ENCODE peak calls at places on chromosomes 5 and 9, in ten cellular contexts. One of them, this sample, is unnamed.

GRCh38 chr9:99360026-99360425 is 137.9 kb downstream of the SEC61B start:
- DNase-seq in foreskin fibroblast: no peak
- DNase-seq in cardiac muscle cell: no peak
- DNase-seq in ascending aorta: no peak
- DNase-seq in AG04450: no peak
- DNase-seq in fibroblast of the aortic adventitia: no peak
- DNase-seq in neural crest cell: no peak
- DNase-seq in uterus: no peak
- DNase-seq in body of pancreas: no peak
- DNase-seq in tibial nerve: no peak
- DNase-seq in this sample: no peak

GRCh38 chr5:178527458-178528307 is 62.5 kb downstream of the COL23A1 start:
- DNase-seq in foreskin fibroblast: no peak
- DNase-seq in cardiac muscle cell: no peak
- DNase-seq in ascending aorta: no peak
- DNase-seq in AG04450: no peak
- DNase-seq in fibroblast of the aortic adventitia: no peak
- DNase-seq in neural crest cell: no peak
- DNase-seq in uterus: no peak
- DNase-seq in body of pancreas: no peak
- DNase-seq in tibial nerve: no peak
- DNase-seq in this sample: no peak

GRCh38 chr9:26781906-26782305 is 110.7 kb downstream of the CAAP1 start:
- DNase-seq in foreskin fibroblast: no peak
- DNase-seq in cardiac muscle cell: no peak
- DNase-seq in ascending aorta: no peak
- DNase-seq in AG04450: no peak
- DNase-seq in fibroblast of the aortic adventitia: peak; percentile 5
- DNase-seq in neural crest cell: no peak
- DNase-seq in uterus: no peak
- DNase-seq in body of pancreas: no peak
- DNase-seq in tibial nerve: no peak
- DNase-seq in this sample: no peak

GRCh38 chr5:176550275-176550831 is 1.2 kb downstream of the CDHR2 start:
- DNase-seq in foreskin fibroblast: no peak
- DNase-seq in cardiac muscle cell: no peak
- DNase-seq in ascending aorta: no peak
- DNase-seq in AG04450: no peak
- DNase-seq in fibroblast of the aortic adventitia: no peak
- DNase-seq in neural crest cell: no peak
- DNase-seq in uterus: no peak
- DNase-seq in body of pancreas: no peak
- DNase-seq in tibial nerve: no peak
- DNase-seq in this sample: no peak

GRCh38 chr5:44881266-44881665 is 72.5 kb downstream of the MRPS30 start:
- DNase-seq in foreskin fibroblast: no peak
- DNase-seq in cardiac muscle cell: no peak
- DNase-seq in ascending aorta: no peak
- DNase-seq in AG04450: no peak
- DNase-seq in fibroblast of the aortic adventitia: no peak
- DNase-seq in neural crest cell: no peak
- DNase-seq in uterus: no peak
- DNase-seq in body of pancreas: no peak
- DNase-seq in tibial nerve: no peak
- DNase-seq in this sample: no peak

GRCh38 chr9:98634680-98635079 is 74.1 kb downstream of the GABBR2 start:
- DNase-seq in foreskin fibroblast: no peak
- DNase-seq in cardiac muscle cell: no peak
- DNase-seq in ascending aorta: no peak
- DNase-seq in AG04450: no peak
- DNase-seq in fibroblast of the aortic adventitia: no peak
- DNase-seq in neural crest cell: no peak
- DNase-seq in uterus: no peak
- DNase-seq in body of pancreas: no peak
- DNase-seq in tibial nerve: no peak
- DNase-seq in this sample: no peak

GRCh38 chr5:77180167-77181081 is 30.1 kb upstream of the PDE8B start:
- DNase-seq in foreskin fibroblast: peak; percentile 11
- DNase-seq in cardiac muscle cell: peak; percentile 28
- DNase-seq in ascending aorta: no peak
- DNase-seq in AG04450: no peak
- DNase-seq in fibroblast of the aortic adventitia: no peak
- DNase-seq in neural crest cell: peak; percentile 4
- DNase-seq in uterus: peak; percentile 48
- DNase-seq in body of pancreas: peak; percentile 45
- DNase-seq in tibial nerve: no peak
- DNase-seq in this sample: no peak

GRCh38 chr9:130660683-130661460 is 3.5 kb upstream of the PRDM12 start:
- DNase-seq in foreskin fibroblast: peak; percentile 21
- DNase-seq in cardiac muscle cell: no peak
- DNase-seq in ascending aorta: no peak
- DNase-seq in AG04450: no peak
- DNase-seq in fibroblast of the aortic adventitia: no peak
- DNase-seq in neural crest cell: peak; percentile 64
- DNase-seq in uterus: no peak
- DNase-seq in body of pancreas: no peak
- DNase-seq in tibial nerve: no peak
- DNase-seq in this sample: no peak

GRCh38 chr5:69367697-69368279 is 1.5 kb downstream of the AK6 start:
- DNase-seq in foreskin fibroblast: no peak
- DNase-seq in cardiac muscle cell: no peak
- DNase-seq in ascending aorta: no peak
- DNase-seq in AG04450: no peak
- DNase-seq in fibroblast of the aortic adventitia: no peak
- DNase-seq in neural crest cell: no peak
- DNase-seq in uterus: no peak
- DNase-seq in body of pancreas: no peak
- DNase-seq in tibial nerve: no peak
- DNase-seq in this sample: no peak

GRCh38 chr5:69368458-69369368 is 607 bp downstream of the AK6 start:
- DNase-seq in foreskin fibroblast: no peak
- DNase-seq in cardiac muscle cell: peak; percentile 38
- DNase-seq in ascending aorta: no peak
- DNase-seq in AG04450: peak; percentile 0
- DNase-seq in fibroblast of the aortic adventitia: peak; percentile 61
- DNase-seq in neural crest cell: no peak
- DNase-seq in uterus: no peak
- DNase-seq in body of pancreas: no peak
- DNase-seq in tibial nerve: peak; percentile 7
- DNase-seq in this sample: peak; percentile 54

GRCh38 chr5:69364850-69365249 is 4.5 kb downstream of the AK6 start:
- DNase-seq in foreskin fibroblast: no peak
- DNase-seq in cardiac muscle cell: no peak
- DNase-seq in ascending aorta: no peak
- DNase-seq in AG04450: no peak
- DNase-seq in fibroblast of the aortic adventitia: no peak
- DNase-seq in neural crest cell: no peak
- DNase-seq in uterus: no peak
- DNase-seq in body of pancreas: no peak
- DNase-seq in tibial nerve: no peak
- DNase-seq in this sample: no peak

GRCh38 chr5:69372394-69372793 is 2.8 kb downstream of the RAD17 start:
- DNase-seq in foreskin fibroblast: no peak
- DNase-seq in cardiac muscle cell: no peak
- DNase-seq in ascending aorta: no peak
- DNase-seq in AG04450: no peak
- DNase-seq in fibroblast of the aortic adventitia: no peak
- DNase-seq in neural crest cell: no peak
- DNase-seq in uterus: no peak
- DNase-seq in body of pancreas: no peak
- DNase-seq in tibial nerve: no peak
- DNase-seq in this sample: no peak

DNA sequence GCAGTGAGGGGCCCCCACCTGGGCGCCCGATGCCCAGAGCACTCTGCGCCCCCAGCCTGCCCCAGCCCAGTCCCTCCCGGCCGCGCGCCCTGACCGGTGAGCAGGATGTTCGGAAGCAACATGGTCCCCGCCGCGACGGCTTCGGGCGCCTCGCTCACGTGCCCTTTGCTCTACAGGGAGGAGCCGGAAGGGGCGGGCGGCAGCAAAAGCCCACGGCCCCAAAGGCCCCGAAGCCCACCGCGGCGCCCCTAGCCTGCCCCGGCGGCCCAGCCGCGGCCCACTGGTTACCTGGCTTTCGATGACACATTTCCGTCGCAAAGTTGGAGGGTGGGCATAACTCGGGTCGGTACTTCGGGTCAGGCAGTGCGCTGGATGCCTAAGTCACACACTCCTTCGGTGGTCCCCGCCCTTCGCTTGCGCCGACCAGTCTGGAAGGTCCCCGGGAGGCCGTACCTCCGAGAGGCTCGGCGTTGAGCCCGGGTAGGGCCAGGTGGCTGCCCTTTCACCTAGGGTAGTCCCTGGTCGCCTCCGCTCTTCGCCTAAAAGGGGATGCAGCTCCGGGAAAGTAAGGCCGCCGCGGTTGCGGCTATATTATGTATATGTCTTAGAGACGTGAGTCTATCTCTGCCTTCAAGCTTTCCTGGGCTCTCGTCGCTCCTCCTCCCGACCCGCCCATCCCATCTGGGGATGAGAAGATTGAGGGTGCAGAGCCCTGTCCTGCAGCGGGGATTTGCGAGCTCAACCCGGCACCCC is at the start of the genes AK6, RAD17 and TAF9:
- DNase-seq in foreskin fibroblast: peak; percentile 96
- DNase-seq in cardiac muscle cell: peak; percentile 95
- DNase-seq in ascending aorta: peak; percentile 73
- DNase-seq in AG04450: peak; percentile 71
- DNase-seq in fibroblast of the aortic adventitia: peak; percentile 93
- DNase-seq in neural crest cell: peak; percentile 82
- DNase-seq in uterus: peak; percentile 91
- DNase-seq in body of pancreas: peak; percentile 93
- DNase-seq in tibial nerve: peak; percentile 88
- DNase-seq in this sample: peak; percentile 97
- TF ChIP-seq CTCF in foreskin fibroblast: no peak
- TF ChIP-seq CTCF in cardiac muscle cell: no peak
- TF ChIP-seq CTCF in ascending aorta: no peak
- TF ChIP-seq CTCF in AG04450: no peak
- TF ChIP-seq CTCF in fibroblast of the aortic adventitia: no peak
- TF ChIP-seq CTCF in neural crest cell: no peak
- TF ChIP-seq CTCF in uterus: no peak
- TF ChIP-seq CTCF in body of pancreas: no peak
- TF ChIP-seq CTCF in tibial nerve: peak; percentile 42
- TF ChIP-seq CTCF in this sample: no peak

DNA sequence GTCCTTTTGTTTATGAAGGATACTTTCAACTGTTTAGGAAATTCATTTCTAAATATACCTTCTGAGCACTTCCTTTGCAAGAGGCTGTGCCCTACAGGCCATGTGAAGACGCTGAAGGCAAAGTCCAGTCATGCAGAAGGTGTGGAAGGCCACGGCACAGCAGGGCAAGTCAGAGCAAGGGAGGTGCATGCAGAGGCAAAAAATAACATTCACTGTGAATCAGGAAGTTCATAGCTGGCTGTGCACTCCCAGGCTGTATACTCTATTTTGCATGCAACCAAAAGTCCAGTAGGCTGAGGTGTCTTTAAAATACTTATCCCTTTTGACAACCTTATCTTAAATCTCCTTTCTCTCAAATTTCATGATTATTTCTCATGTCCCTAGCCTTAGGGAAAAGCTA is 50.3 kb downstream of the GNAQ start:
- DNase-seq in foreskin fibroblast: peak; percentile 64
- DNase-seq in cardiac muscle cell: peak; percentile 45
- DNase-seq in ascending aorta: no peak
- DNase-seq in AG04450: no peak
- DNase-seq in fibroblast of the aortic adventitia: peak; percentile 33
- DNase-seq in neural crest cell: no peak
- DNase-seq in uterus: no peak
- DNase-seq in body of pancreas: peak; percentile 76
- DNase-seq in tibial nerve: no peak
- DNase-seq in this sample: peak; percentile 39
- TF ChIP-seq CTCF in foreskin fibroblast: no peak
- TF ChIP-seq CTCF in cardiac muscle cell: no peak
- TF ChIP-seq CTCF in ascending aorta: no peak
- TF ChIP-seq CTCF in AG04450: no peak
- TF ChIP-seq CTCF in fibroblast of the aortic adventitia: peak; percentile 4
- TF ChIP-seq CTCF in neural crest cell: no peak
- TF ChIP-seq CTCF in uterus: no peak
- TF ChIP-seq CTCF in body of pancreas: peak; percentile 25
- TF ChIP-seq CTCF in tibial nerve: no peak
- TF ChIP-seq CTCF in this sample: no peak

GRCh38 chr5:167582263-167582662 is 709.2 kb upstream of the WWC1 start:
- DNase-seq in foreskin fibroblast: peak; percentile 31
- DNase-seq in cardiac muscle cell: no peak
- DNase-seq in ascending aorta: no peak
- DNase-seq in AG04450: no peak
- DNase-seq in fibroblast of the aortic adventitia: peak; percentile 48
- DNase-seq in neural crest cell: no peak
- DNase-seq in uterus: no peak
- DNase-seq in body of pancreas: no peak
- DNase-seq in tibial nerve: no peak
- DNase-seq in this sample: no peak

GRCh38 chr5:167585184-167585583 is 706.3 kb upstream of the WWC1 start:
- DNase-seq in foreskin fibroblast: no peak
- DNase-seq in cardiac muscle cell: no peak
- DNase-seq in ascending aorta: no peak
- DNase-seq in AG04450: no peak
- DNase-seq in fibroblast of the aortic adventitia: no peak
- DNase-seq in neural crest cell: no peak
- DNase-seq in uterus: no peak
- DNase-seq in body of pancreas: no peak
- DNase-seq in tibial nerve: no peak
- DNase-seq in this sample: no peak

GRCh38 chr5:167582916-167583315 is 708.5 kb upstream of the WWC1 start:
- DNase-seq in foreskin fibroblast: peak; percentile 20
- DNase-seq in cardiac muscle cell: no peak
- DNase-seq in ascending aorta: no peak
- DNase-seq in AG04450: no peak
- DNase-seq in fibroblast of the aortic adventitia: peak; percentile 41
- DNase-seq in neural crest cell: no peak
- DNase-seq in uterus: no peak
- DNase-seq in body of pancreas: no peak
- DNase-seq in tibial nerve: no peak
- DNase-seq in this sample: no peak

GRCh38 chr5:167592114-167592513 is 699.3 kb upstream of the WWC1 start:
- DNase-seq in foreskin fibroblast: no peak
- DNase-seq in cardiac muscle cell: no peak
- DNase-seq in ascending aorta: no peak
- DNase-seq in AG04450: no peak
- DNase-seq in fibroblast of the aortic adventitia: no peak
- DNase-seq in neural crest cell: no peak
- DNase-seq in uterus: no peak
- DNase-seq in body of pancreas: no peak
- DNase-seq in tibial nerve: no peak
- DNase-seq in this sample: no peak

DNA sequence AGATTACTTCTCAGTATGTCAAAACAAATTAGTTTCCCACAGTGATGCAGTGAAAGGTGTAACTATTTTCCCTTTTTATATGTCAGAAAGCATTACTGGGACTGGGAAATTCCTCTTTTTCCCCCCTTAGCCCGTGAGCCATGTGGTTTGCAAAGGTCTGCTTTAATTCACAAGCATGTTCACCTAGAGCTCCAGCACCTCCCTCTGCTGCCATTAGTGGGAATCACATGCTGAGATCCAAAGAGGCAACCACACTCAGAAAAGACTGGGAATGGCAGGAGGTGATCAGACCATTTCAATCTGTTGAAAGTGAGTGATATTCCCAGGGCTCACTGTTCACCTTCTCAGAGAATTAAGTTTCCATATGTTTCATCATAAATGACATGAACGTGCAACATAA is 703.7 kb upstream of the WWC1 start:
- DNase-seq in foreskin fibroblast: peak; percentile 51
- DNase-seq in cardiac muscle cell: peak; percentile 73
- DNase-seq in ascending aorta: no peak
- DNase-seq in AG04450: no peak
- DNase-seq in fibroblast of the aortic adventitia: peak; percentile 20
- DNase-seq in neural crest cell: peak; percentile 14
- DNase-seq in uterus: no peak
- DNase-seq in body of pancreas: peak; percentile 34
- DNase-seq in tibial nerve: no peak
- DNase-seq in this sample: no peak
- TF ChIP-seq CTCF in foreskin fibroblast: peak; percentile 54
- TF ChIP-seq CTCF in cardiac muscle cell: peak; percentile 61
- TF ChIP-seq CTCF in ascending aorta: no peak
- TF ChIP-seq CTCF in AG04450: peak; percentile 67
- TF ChIP-seq CTCF in fibroblast of the aortic adventitia: peak; percentile 65
- TF ChIP-seq CTCF in neural crest cell: peak; percentile 66
- TF ChIP-seq CTCF in uterus: no peak
- TF ChIP-seq CTCF in body of pancreas: peak; percentile 35
- TF ChIP-seq CTCF in tibial nerve: no peak
- TF ChIP-seq CTCF in this sample: no peak

DNA sequence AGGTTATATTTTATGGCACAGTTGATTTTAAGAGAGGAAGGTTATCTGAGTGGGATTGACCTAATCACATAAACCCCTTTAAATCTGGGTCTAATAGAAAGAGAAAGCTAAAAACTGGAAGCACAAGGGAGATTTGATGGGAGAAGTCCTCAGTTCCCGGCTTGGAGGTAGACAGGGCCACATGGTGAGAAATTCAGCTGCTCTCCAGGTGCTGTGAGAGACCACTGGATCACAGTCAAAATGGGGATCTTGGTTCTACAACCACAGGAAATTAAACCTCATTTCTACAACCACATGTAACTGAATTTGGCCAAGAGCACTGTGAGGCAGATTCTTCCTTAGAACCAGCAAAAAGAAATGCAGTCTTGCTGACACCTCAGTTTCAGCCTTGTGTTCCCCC is 2352.7 kb downstream of the MAT2B start:
- DNase-seq in foreskin fibroblast: no peak
- DNase-seq in cardiac muscle cell: no peak
- DNase-seq in ascending aorta: no peak
- DNase-seq in AG04450: no peak
- DNase-seq in fibroblast of the aortic adventitia: no peak
- DNase-seq in neural crest cell: no peak
- DNase-seq in uterus: no peak
- DNase-seq in body of pancreas: no peak
- DNase-seq in tibial nerve: no peak
- DNase-seq in this sample: no peak
- TF ChIP-seq CTCF in foreskin fibroblast: no peak
- TF ChIP-seq CTCF in cardiac muscle cell: no peak
- TF ChIP-seq CTCF in ascending aorta: no peak
- TF ChIP-seq CTCF in AG04450: no peak
- TF ChIP-seq CTCF in fibroblast of the aortic adventitia: no peak
- TF ChIP-seq CTCF in neural crest cell: no peak
- TF ChIP-seq CTCF in uterus: no peak
- TF ChIP-seq CTCF in body of pancreas: no peak
- TF ChIP-seq CTCF in tibial nerve: no peak
- TF ChIP-seq CTCF in this sample: no peak

This sample was measured in activated CD8-positive, alpha-beta T cell treated with anti-CD3 and anti-CD28 coated beads for 36 hours.